ENCODE peak calls at places on chromosomes 13 and 19, in nine cellular contexts. Z, D, O, T, X, S, M, B and R are unnamed samples.

GRCh38 chr19:7926021-7926726 is at the start of gene CTXN1:
- DNase-seq in D (peak), X (peak), T (peak), B (peak), S (peak), M (no peak), Z (peak), O (peak), R (peak)

GRCh38 chr13:93368705-93369104 is 142.1 kb downstream of the GPC6 start:
- DNase-seq in D (no peak), Z (no peak), B (no peak), M (no peak), O (no peak), X (no peak), S (no peak), T (no peak), R (no peak)

GRCh38 chr13:60111726-60112125 is 52.0 kb downstream of the DIAPH3 start:
- DNase-seq in T (no peak), B (no peak), S (no peak), M (no peak), Z (no peak), O (no peak), X (no peak), D (no peak), R (no peak)

GRCh38 chr19:16957151-16957662 is 68.4 kb downstream of the F2RL3 start:
- DNase-seq in B (no peak), T (no peak), Z (no peak), S (no peak), D (peak), X (no peak), M (no peak), O (peak), R (no peak)

GRCh38 chr13:84433024-84433423 is 550.8 kb upstream of the SLITRK1 start:
- DNase-seq in D (no peak), M (peak), B (no peak), O (no peak), S (no peak), Z (no peak), X (no peak), T (no peak), R (no peak)

GRCh38 chr13:108682714-108683113 is 53.3 kb downstream of the MYO16 start:
- DNase-seq in S (no peak), B (no peak), O (no peak), M (no peak), T (no peak), D (no peak), X (no peak), Z (no peak), R (no peak)

GRCh38 chr13:29859971-29860370 is 9.6 kb upstream of the UBL3 start:
- DNase-seq in M (no peak), O (no peak), B (no peak), D (no peak), S (no peak), T (no peak), Z (no peak), X (no peak), R (no peak)

GRCh38 chr13:111623743-111624505 is 303.5 kb downstream of the TEX29 start:
- DNase-seq in Z (peak), S (no peak), M (no peak), B (no peak), O (no peak), X (no peak), T (no peak), D (no peak), R (no peak)

GRCh38 chr19:46602392-46603194 is 1.5 kb downstream of the CALM3 start:
- DNase-seq in Z (no peak), D (no peak), O (peak), M (no peak), S (no peak), X (no peak), B (peak), T (peak), R (no peak)

GRCh38 chr13:92804346-92804745 is 422.3 kb upstream of the GPC6 start:
- DNase-seq in O (no peak), S (no peak), Z (no peak), B (no peak), X (no peak), T (no peak), D (no peak), M (no peak), R (no peak)

GRCh38 chr13:29428310-29428991 is 167.0 kb downstream of the SLC7A1 start:
- DNase-seq in S (no peak), T (peak), B (no peak), M (no peak), Z (peak), X (no peak), D (peak), O (peak), R (no peak)

GRCh38 chr13:88031980-88032562 is 360.9 kb downstream of the SLITRK5 start:
- DNase-seq in D (no peak), X (no peak), T (no peak), M (no peak), Z (no peak), B (no peak), S (no peak), O (no peak), R (no peak)

GRCh38 chr13:45781553-45782326 is 69.8 kb downstream of the SIAH3 start:
- DNase-seq in O (no peak), M (no peak), B (no peak), X (no peak), D (peak), Z (no peak), T (peak), S (no peak), R (no peak)

GRCh38 chr13:113769881-113770280 is 10.9 kb downstream of the TMEM255B start:
- DNase-seq in O (peak), D (no peak), B (no peak), Z (no peak), S (no peak), M (no peak), T (no peak), X (no peak), R (no peak)

GRCh38 chr19:49408816-49409440 is 14.3 kb downstream of the PTH2 start:
- DNase-seq in X (no peak), S (no peak), B (no peak), D (no peak), M (no peak), Z (no peak), T (no peak), O (no peak), R (no peak)

GRCh38 chr19:38073806-38074685 is 150.0 kb downstream of the DPF1 start:
- DNase-seq in T (no peak), S (no peak), X (no peak), Z (peak), M (no peak), B (no peak), O (peak), D (no peak), R (no peak)

GRCh38 chr13:113489549-113490495 is 689 bp downstream of the DCUN1D2 start:
- DNase-seq in S (no peak), M (no peak), X (no peak), T (peak), B (peak), O (peak), D (peak), Z (no peak), R (no peak)

GRCh38 chr13:23447927-23448326 is 14.4 kb upstream of the SACS start:
- DNase-seq in T (no peak), X (no peak), D (no peak), M (peak), O (no peak), B (no peak), Z (no peak), S (no peak), R (no peak)

GRCh38 chr13:46492946-46493345 is 60.0 kb upstream of the LRCH1 start:
- DNase-seq in B (peak), D (peak), S (no peak), X (no peak), O (no peak), Z (no peak), M (no peak), T (no peak), R (no peak)

GRCh38 chr13:74166286-74166685 is 32.1 kb upstream of the KLF12 start:
- DNase-seq in B (no peak), Z (no peak), S (no peak), M (no peak), D (no peak), T (no peak), X (no peak), O (no peak), R (no peak)

GRCh38 chr19:751501-752341 is 809 bp downstream of the MISP start:
- DNase-seq in S (no peak), Z (peak), X (no peak), D (peak), O (peak), B (no peak), T (no peak), M (peak), R (no peak)

GRCh38 chr13:103941506-103942148 is 875.4 kb upstream of the SLC10A2 start:
- DNase-seq in O (no peak), T (no peak), B (no peak), X (no peak), M (no peak), Z (no peak), S (no peak), D (peak), R (no peak)

GRCh38 chr19:2627855-2628254 is 74.6 kb downstream of the GNG7 start:
- DNase-seq in O (no peak), T (no peak), X (no peak), S (no peak), B (no peak), D (no peak), M (no peak), Z (no peak), R (no peak)

GRCh38 chr13:46575843-46576242 is 22.9 kb downstream of the LRCH1 start:
- DNase-seq in Z (no peak), D (no peak), O (no peak), T (no peak), S (no peak), X (no peak), B (no peak), M (no peak), R (no peak)

GRCh38 chr19:6868341-6868740 is 19.0 kb upstream of the ADGRE1 start:
- DNase-seq in X (no peak), Z (no peak), S (no peak), B (no peak), M (no peak), T (no peak), O (no peak), D (no peak), R (no peak)

GRCh38 chr19:45607071-45608029 is 5.3 kb upstream of the GPR4 start:
- DNase-seq in D (peak), O (peak), Z (peak), T (peak), S (peak), X (peak), B (peak), M (peak), R (peak)

GRCh38 chr13:37168922-37169321 is 63.5 kb upstream of the CSNK1A1L start:
- DNase-seq in T (no peak), D (no peak), S (no peak), Z (no peak), B (no peak), O (no peak), M (no peak), X (no peak), R (no peak)

GRCh38 chr13:44004881-44005280 is 125.2 kb downstream of the LACC1 start:
- DNase-seq in O (no peak), S (no peak), B (no peak), T (no peak), Z (no peak), X (no peak), M (peak), D (no peak), R (no peak)

GRCh38 chr13:44068169-44068568 is 188.5 kb downstream of the LACC1 start:
- DNase-seq in D (no peak), T (no peak), M (no peak), Z (no peak), B (no peak), X (no peak), O (no peak), S (no peak), R (no peak)

GRCh38 chr13:33932765-33933406 is 114.9 kb downstream of the RFC3 start:
- DNase-seq in S (no peak), B (no peak), M (no peak), T (no peak), X (no peak), D (no peak), O (no peak), Z (no peak), R (no peak)

GRCh38 chr13:82747331-82747730 is 1134.9 kb downstream of the SLITRK1 start:
- DNase-seq in D (no peak), M (no peak), S (no peak), B (no peak), X (no peak), O (no peak), T (no peak), Z (no peak), R (no peak)

GRCh38 chr19:12195501-12195860 is 32.6 kb downstream of the ZNF136 start:
- DNase-seq in B (no peak), D (no peak), S (no peak), X (no peak), M (no peak), O (no peak), Z (no peak), T (no peak), R (no peak)

GRCh38 chr19:40530091-40530901 is 46.4 kb upstream of the SHKBP1 start:
- DNase-seq in M (no peak), S (no peak), T (peak), D (peak), O (peak), X (no peak), B (peak), Z (peak), R (peak)

DNA sequence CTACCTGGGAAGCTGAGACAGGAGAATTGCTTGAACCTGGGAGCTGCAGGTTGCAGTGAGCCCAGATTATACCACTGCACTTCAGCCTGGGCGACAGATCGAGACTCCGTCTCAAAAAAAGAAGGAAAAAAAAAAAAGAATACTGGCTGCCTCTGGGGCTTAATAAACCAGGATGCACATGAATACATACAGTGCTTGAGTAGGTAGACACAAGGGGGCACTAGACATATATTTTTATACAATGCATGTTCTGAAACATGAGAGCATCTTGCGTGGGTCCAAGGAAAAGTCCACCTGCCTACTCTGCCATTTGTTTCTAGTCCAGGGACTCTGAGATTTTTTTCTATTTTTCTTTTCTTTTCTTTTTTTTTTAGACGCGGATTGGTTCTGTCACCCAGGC is 31.2 kb downstream of the KEAP1 start:
- DNase-seq in M (no peak), B (no peak), O (no peak), Z (no peak), S (no peak), T (no peak), D (no peak), X (no peak), R (no peak)
- TF ChIP-seq CTCF in M (peak), B (peak), O (peak), Z (peak), S (no peak), T (peak), D (peak), X (no peak), R (peak)

DNA sequence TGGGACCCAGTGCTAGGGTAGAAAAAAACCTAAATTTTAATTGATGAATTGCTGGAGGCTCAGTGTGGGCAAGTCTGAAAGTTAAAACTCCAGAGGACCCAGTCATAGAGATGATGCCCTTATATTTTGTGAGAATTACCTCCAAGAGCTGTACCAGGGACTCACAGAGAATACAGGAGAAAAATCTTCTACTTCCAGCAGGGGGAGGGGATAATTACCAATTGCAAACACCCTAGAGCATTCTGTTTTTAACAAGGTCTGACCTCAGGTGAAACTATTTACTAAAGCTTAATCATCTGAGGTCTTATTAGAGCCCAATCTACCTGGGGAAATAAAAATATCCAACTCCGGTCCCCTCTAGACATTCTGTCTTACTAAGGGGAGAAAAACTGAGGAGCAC is 994.7 kb upstream of the MIR17HG start:
- DNase-seq in D (no peak), X (no peak), B (no peak), M (no peak), Z (no peak), T (no peak), O (no peak), S (no peak), R (no peak)
- TF ChIP-seq CTCF in D (no peak), X (no peak), B (no peak), M (no peak), Z (peak), T (no peak), O (peak), S (no peak), R (peak)

DNA sequence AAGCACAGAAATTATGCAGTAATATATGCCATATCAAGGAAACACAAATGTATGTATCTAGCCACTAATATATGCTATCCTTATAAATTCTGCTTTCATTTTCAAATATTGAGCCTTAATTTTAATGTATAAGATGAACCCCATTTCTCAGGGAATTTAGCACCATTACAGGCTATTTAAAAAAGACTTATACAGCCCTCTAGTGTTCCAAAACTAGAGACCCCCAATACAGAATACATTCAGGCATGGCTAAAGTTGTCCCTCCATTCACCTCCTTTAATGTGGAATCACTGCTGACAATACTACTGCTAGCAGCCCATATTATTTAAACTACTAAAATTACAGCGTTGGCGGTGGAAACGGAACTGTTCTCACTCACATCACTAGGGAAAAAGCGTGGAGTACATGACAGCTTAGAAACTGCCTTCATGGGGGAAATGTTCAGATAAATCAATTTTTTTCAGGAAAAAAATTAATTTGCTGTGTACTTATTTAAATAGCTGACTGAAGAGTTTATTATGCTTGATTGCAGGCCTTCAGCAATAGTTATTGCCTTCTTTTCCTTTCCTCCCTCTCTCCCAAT is 541.0 kb downstream of the PCDH9 start:
- DNase-seq in B (no peak), M (no peak), Z (no peak), T (no peak), X (no peak), O (no peak), D (no peak), S (no peak), R (no peak)
- TF ChIP-seq CTCF in B (peak), M (peak), Z (peak), T (no peak), X (no peak), O (peak), D (no peak), S (no peak), R (peak)

GRCh38 chr19:4376991-4377781 is 23.2 kb downstream of the SH3GL1 start:
- DNase-seq in M (no peak), Z (no peak), O (no peak), D (peak), B (no peak), T (no peak), X (no peak), S (no peak), R (no peak)

GRCh38 chr19:4374451-4375163 is 25.7 kb downstream of the SH3GL1 start:
- DNase-seq in O (peak), M (no peak), Z (peak), B (no peak), T (no peak), S (peak), D (peak), X (peak), R (no peak)

GRCh38 chr19:4375164-4375619 is 25.2 kb downstream of the SH3GL1 start:
- DNase-seq in O (peak), S (no peak), Z (peak), D (peak), T (peak), X (no peak), B (no peak), M (no peak), R (peak)

GRCh38 chr19:4376245-4376990 is 23.9 kb downstream of the SH3GL1 start:
- DNase-seq in D (peak), O (peak), T (no peak), X (no peak), S (no peak), Z (no peak), B (no peak), M (no peak), R (no peak)

GRCh38 chr19:4375620-4376228 is 24.6 kb downstream of the SH3GL1 start:
- DNase-seq in Z (no peak), T (peak), B (peak), S (no peak), X (no peak), D (peak), M (no peak), O (peak), R (no peak)
- TF ChIP-seq CTCF in Z (peak), T (peak), B (peak), S (no peak), X (peak), D (no peak), M (peak), O (peak), R (peak)

GRCh38 chr19:53910170-53910518 is 1.1 kb downstream of the CACNG7 start:
- DNase-seq in S (no peak), B (no peak), X (no peak), T (no peak), Z (peak), O (peak), D (no peak), M (no peak), R (no peak)

GRCh38 chr19:53909471-53910169 is 542 bp downstream of the CACNG7 start:
- DNase-seq in D (no peak), X (no peak), O (peak), B (no peak), T (no peak), Z (no peak), M (no peak), S (no peak), R (no peak)

GRCh38 chr19:53915000-53915399 is 5.9 kb downstream of the CACNG7 start:
- DNase-seq in T (no peak), S (no peak), D (no peak), Z (peak), B (no peak), O (peak), X (no peak), M (no peak), R (no peak)

GRCh38 chr19:53916004-53916403 is 6.9 kb downstream of the CACNG7 start:
- DNase-seq in Z (no peak), S (no peak), O (no peak), T (no peak), M (no peak), D (no peak), B (no peak), X (no peak), R (no peak)

GRCh38 chr19:53912653-53913052 is 3.6 kb downstream of the CACNG7 start:
- DNase-seq in B (no peak), S (no peak), Z (peak), O (peak), M (no peak), X (no peak), T (no peak), D (no peak), R (no peak)
- TF ChIP-seq CTCF in B (peak), S (no peak), Z (peak), O (peak), M (peak), X (no peak), T (peak), D (peak), R (peak)

DNA sequence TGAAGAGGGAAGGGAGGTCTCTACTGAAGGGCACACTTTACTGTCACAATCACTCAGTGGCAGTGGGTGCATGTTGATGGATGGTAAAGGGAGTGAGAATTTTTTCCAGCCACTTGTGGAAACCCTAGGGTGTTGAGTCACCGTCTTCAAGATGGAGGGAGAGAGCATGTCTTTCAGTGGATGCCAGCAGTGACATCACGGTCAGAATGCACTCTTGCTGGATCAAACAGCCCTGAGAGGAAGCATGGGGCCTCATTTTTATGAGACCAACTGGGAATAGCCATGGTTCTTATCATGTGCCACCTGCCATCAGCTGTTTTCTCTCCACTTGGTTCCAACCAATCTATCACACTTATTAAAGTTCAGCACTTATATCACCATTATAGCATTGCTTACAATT is 182.5 kb downstream of the KCNRG start:
- DNase-seq in O (no peak), T (no peak), M (no peak), X (no peak), B (no peak), D (no peak), S (no peak), Z (no peak), R (no peak)
- TF ChIP-seq CTCF in O (no peak), T (no peak), M (no peak), X (no peak), B (no peak), D (no peak), S (no peak), Z (no peak), R (no peak)

GRCh38 chr13:52707375-52707774 is 32.2 kb downstream of the CNMD start:
- DNase-seq in M (no peak), S (no peak), B (no peak), D (no peak), Z (no peak), T (no peak), X (no peak), O (no peak), R (no peak)
- TF ChIP-seq CTCF in M (no peak), S (no peak), B (no peak), D (no peak), Z (peak), T (no peak), X (no peak), O (peak), R (no peak)

GRCh38 chr13:61286148-61286745 is 129.4 kb downstream of the PCDH20 start:
- DNase-seq in S (no peak), X (no peak), B (no peak), Z (peak), T (no peak), M (no peak), D (no peak), O (peak), R (no peak)
- TF ChIP-seq CTCF in S (no peak), X (no peak), B (no peak), Z (peak), T (peak), M (no peak), D (no peak), O (peak), R (peak)